ENCODE peak calls at places on chromosomes 4 and X, in eight cellular contexts. One of them, this sample, is unnamed.

GRCh38 chrX:54044877-54045328 is 630 bp upstream of the PHF8 start:
- DNase-seq in stromal cell of bone marrow: no peak
- DNase-seq in hippocampal formation: no peak
- DNase-seq in GM20000: no peak
- DNase-seq in fibroblast of mammary gland: no peak
- DNase-seq in NCI-H2029 treated with DMSO at 0.1 percent for 48 hours: no peak
- DNase-seq in central memory CD4-positive, alpha-beta T cell: no peak
- DNase-seq in neural progenitor cell: no peak
- DNase-seq in this sample: no peak

GRCh38 chr4:41307633-41308032 is 50.9 kb downstream of the UCHL1 start:
- DNase-seq in stromal cell of bone marrow: no peak
- DNase-seq in hippocampal formation: no peak
- DNase-seq in GM20000: no peak
- DNase-seq in fibroblast of mammary gland: no peak
- DNase-seq in NCI-H2029 treated with DMSO at 0.1 percent for 48 hours: no peak
- DNase-seq in central memory CD4-positive, alpha-beta T cell: no peak
- DNase-seq in neural progenitor cell: no peak
- DNase-seq in this sample: no peak

GRCh38 chrX:47797084-47797483 is 39.6 kb upstream of the ZNF81 start:
- DNase-seq in stromal cell of bone marrow: no peak
- DNase-seq in hippocampal formation: no peak
- DNase-seq in GM20000: no peak
- DNase-seq in fibroblast of mammary gland: no peak
- DNase-seq in NCI-H2029 treated with DMSO at 0.1 percent for 48 hours: no peak
- DNase-seq in central memory CD4-positive, alpha-beta T cell: no peak
- DNase-seq in neural progenitor cell: no peak
- DNase-seq in this sample: no peak

GRCh38 chrX:24796204-24796603 is 102.5 kb downstream of the POLA1 start:
- DNase-seq in stromal cell of bone marrow: no peak
- DNase-seq in hippocampal formation: no peak
- DNase-seq in GM20000: no peak
- DNase-seq in fibroblast of mammary gland: no peak
- DNase-seq in NCI-H2029 treated with DMSO at 0.1 percent for 48 hours: no peak
- DNase-seq in central memory CD4-positive, alpha-beta T cell: no peak
- DNase-seq in neural progenitor cell: no peak
- DNase-seq in this sample: no peak

GRCh38 chr4:80150387-80151173 is 46.7 kb upstream of the PRDM8 start:
- DNase-seq in stromal cell of bone marrow: no peak
- DNase-seq in hippocampal formation: no peak
- DNase-seq in GM20000: no peak
- DNase-seq in fibroblast of mammary gland: no peak
- DNase-seq in NCI-H2029 treated with DMSO at 0.1 percent for 48 hours: no peak
- DNase-seq in central memory CD4-positive, alpha-beta T cell: no peak
- DNase-seq in neural progenitor cell: no peak
- DNase-seq in this sample: no peak

GRCh38 chr4:146336413-146336807 is 122.1 kb downstream of the REELD1 start:
- DNase-seq in stromal cell of bone marrow: no peak
- DNase-seq in hippocampal formation: no peak
- DNase-seq in GM20000: no peak
- DNase-seq in fibroblast of mammary gland: peak
- DNase-seq in NCI-H2029 treated with DMSO at 0.1 percent for 48 hours: no peak
- DNase-seq in central memory CD4-positive, alpha-beta T cell: no peak
- DNase-seq in neural progenitor cell: no peak
- DNase-seq in this sample: no peak

GRCh38 chr4:61553562-61554125 is 353.5 kb downstream of the ADGRL3 start:
- DNase-seq in stromal cell of bone marrow: no peak
- DNase-seq in hippocampal formation: no peak
- DNase-seq in GM20000: no peak
- DNase-seq in fibroblast of mammary gland: no peak
- DNase-seq in NCI-H2029 treated with DMSO at 0.1 percent for 48 hours: no peak
- DNase-seq in central memory CD4-positive, alpha-beta T cell: no peak
- DNase-seq in neural progenitor cell: no peak
- DNase-seq in this sample: no peak

GRCh38 chrX:72461766-72462165 is 110.9 kb downstream of the HDAC8 start:
- DNase-seq in stromal cell of bone marrow: peak
- DNase-seq in hippocampal formation: no peak
- DNase-seq in GM20000: no peak
- DNase-seq in fibroblast of mammary gland: peak
- DNase-seq in NCI-H2029 treated with DMSO at 0.1 percent for 48 hours: no peak
- DNase-seq in central memory CD4-positive, alpha-beta T cell: no peak
- DNase-seq in neural progenitor cell: no peak
- DNase-seq in this sample: no peak

GRCh38 chr4:169270156-169270809 is 473 bp downstream of the SH3RF1 start:
- DNase-seq in stromal cell of bone marrow: no peak
- DNase-seq in hippocampal formation: peak
- DNase-seq in GM20000: peak
- DNase-seq in fibroblast of mammary gland: no peak
- DNase-seq in NCI-H2029 treated with DMSO at 0.1 percent for 48 hours: no peak
- DNase-seq in central memory CD4-positive, alpha-beta T cell: no peak
- DNase-seq in neural progenitor cell: peak
- DNase-seq in this sample: peak

GRCh38 chr4:1459081-1459480 is 52.8 kb upstream of the NKX1-1 start:
- DNase-seq in stromal cell of bone marrow: no peak
- DNase-seq in hippocampal formation: no peak
- DNase-seq in GM20000: no peak
- DNase-seq in fibroblast of mammary gland: no peak
- DNase-seq in NCI-H2029 treated with DMSO at 0.1 percent for 48 hours: no peak
- DNase-seq in central memory CD4-positive, alpha-beta T cell: no peak
- DNase-seq in neural progenitor cell: no peak
- DNase-seq in this sample: peak

GRCh38 chr4:102519925-102520324 is 18.8 kb downstream of the NFKB1 start:
- DNase-seq in stromal cell of bone marrow: no peak
- DNase-seq in hippocampal formation: no peak
- DNase-seq in GM20000: no peak
- DNase-seq in fibroblast of mammary gland: no peak
- DNase-seq in NCI-H2029 treated with DMSO at 0.1 percent for 48 hours: no peak
- DNase-seq in central memory CD4-positive, alpha-beta T cell: no peak
- DNase-seq in neural progenitor cell: no peak
- DNase-seq in this sample: no peak

GRCh38 chr4:3710451-3711182 is 55.6 kb upstream of the ADRA2C start:
- DNase-seq in stromal cell of bone marrow: no peak
- DNase-seq in hippocampal formation: no peak
- DNase-seq in GM20000: no peak
- DNase-seq in fibroblast of mammary gland: no peak
- DNase-seq in NCI-H2029 treated with DMSO at 0.1 percent for 48 hours: no peak
- DNase-seq in central memory CD4-positive, alpha-beta T cell: no peak
- DNase-seq in neural progenitor cell: peak
- DNase-seq in this sample: no peak

GRCh38 chr4:126757219-126757618 is 875.5 kb upstream of the INTU start:
- DNase-seq in stromal cell of bone marrow: no peak
- DNase-seq in hippocampal formation: no peak
- DNase-seq in GM20000: no peak
- DNase-seq in fibroblast of mammary gland: peak
- DNase-seq in NCI-H2029 treated with DMSO at 0.1 percent for 48 hours: no peak
- DNase-seq in central memory CD4-positive, alpha-beta T cell: no peak
- DNase-seq in neural progenitor cell: no peak
- DNase-seq in this sample: no peak

GRCh38 chr4:111391864-111392263 is 753.4 kb upstream of the FAM241A start:
- DNase-seq in stromal cell of bone marrow: no peak
- DNase-seq in hippocampal formation: no peak
- DNase-seq in GM20000: no peak
- DNase-seq in fibroblast of mammary gland: no peak
- DNase-seq in NCI-H2029 treated with DMSO at 0.1 percent for 48 hours: no peak
- DNase-seq in central memory CD4-positive, alpha-beta T cell: no peak
- DNase-seq in neural progenitor cell: no peak
- DNase-seq in this sample: no peak

GRCh38 chr4:8568068-8568668 is 12.0 kb upstream of the GPR78 start:
- DNase-seq in stromal cell of bone marrow: no peak
- DNase-seq in hippocampal formation: no peak
- DNase-seq in GM20000: no peak
- DNase-seq in fibroblast of mammary gland: no peak
- DNase-seq in NCI-H2029 treated with DMSO at 0.1 percent for 48 hours: no peak
- DNase-seq in central memory CD4-positive, alpha-beta T cell: no peak
- DNase-seq in neural progenitor cell: no peak
- DNase-seq in this sample: peak

GRCh38 chr4:55008166-55009056 is 117.0 kb downstream of the KDR start:
- DNase-seq in stromal cell of bone marrow: no peak
- DNase-seq in hippocampal formation: no peak
- DNase-seq in GM20000: peak
- DNase-seq in fibroblast of mammary gland: peak
- DNase-seq in NCI-H2029 treated with DMSO at 0.1 percent for 48 hours: no peak
- DNase-seq in central memory CD4-positive, alpha-beta T cell: no peak
- DNase-seq in neural progenitor cell: peak
- DNase-seq in this sample: peak

GRCh38 chr4:113701156-113701555 is 60.4 kb downstream of the CAMK2D start:
- DNase-seq in stromal cell of bone marrow: no peak
- DNase-seq in hippocampal formation: no peak
- DNase-seq in GM20000: no peak
- DNase-seq in fibroblast of mammary gland: no peak
- DNase-seq in NCI-H2029 treated with DMSO at 0.1 percent for 48 hours: no peak
- DNase-seq in central memory CD4-positive, alpha-beta T cell: no peak
- DNase-seq in neural progenitor cell: no peak
- DNase-seq in this sample: no peak

GRCh38 chr4:151730003-151730559 is 30.7 kb downstream of the GATB start:
- DNase-seq in stromal cell of bone marrow: peak
- DNase-seq in hippocampal formation: no peak
- DNase-seq in GM20000: no peak
- DNase-seq in fibroblast of mammary gland: peak
- DNase-seq in NCI-H2029 treated with DMSO at 0.1 percent for 48 hours: no peak
- DNase-seq in central memory CD4-positive, alpha-beta T cell: no peak
- DNase-seq in neural progenitor cell: no peak
- DNase-seq in this sample: no peak

GRCh38 chr4:162943263-162943662 is 223.4 kb downstream of the NAF1 start:
- DNase-seq in stromal cell of bone marrow: no peak
- DNase-seq in hippocampal formation: no peak
- DNase-seq in GM20000: no peak
- DNase-seq in fibroblast of mammary gland: no peak
- DNase-seq in NCI-H2029 treated with DMSO at 0.1 percent for 48 hours: no peak
- DNase-seq in central memory CD4-positive, alpha-beta T cell: no peak
- DNase-seq in neural progenitor cell: no peak
- DNase-seq in this sample: peak

GRCh38 chr4:30191902-30192301 is 528.3 kb upstream of the PCDH7 start:
- DNase-seq in stromal cell of bone marrow: no peak
- DNase-seq in hippocampal formation: no peak
- DNase-seq in GM20000: no peak
- DNase-seq in fibroblast of mammary gland: no peak
- DNase-seq in NCI-H2029 treated with DMSO at 0.1 percent for 48 hours: no peak
- DNase-seq in central memory CD4-positive, alpha-beta T cell: no peak
- DNase-seq in neural progenitor cell: no peak
- DNase-seq in this sample: no peak

GRCh38 chr4:156941940-156942548 is 29.6 kb downstream of the PDGFC start:
- DNase-seq in stromal cell of bone marrow: peak
- DNase-seq in hippocampal formation: no peak
- DNase-seq in GM20000: no peak
- DNase-seq in fibroblast of mammary gland: peak
- DNase-seq in NCI-H2029 treated with DMSO at 0.1 percent for 48 hours: peak
- DNase-seq in central memory CD4-positive, alpha-beta T cell: no peak
- DNase-seq in neural progenitor cell: peak
- DNase-seq in this sample: peak

GRCh38 chr4:73653695-73654106 is 33.5 kb upstream of the RASSF6 start:
- DNase-seq in stromal cell of bone marrow: no peak
- DNase-seq in hippocampal formation: no peak
- DNase-seq in GM20000: peak
- DNase-seq in fibroblast of mammary gland: peak
- DNase-seq in NCI-H2029 treated with DMSO at 0.1 percent for 48 hours: peak
- DNase-seq in central memory CD4-positive, alpha-beta T cell: no peak
- DNase-seq in neural progenitor cell: peak
- DNase-seq in this sample: peak

GRCh38 chr4:98851806-98852205 is 77.1 kb downstream of the EIF4E start:
- DNase-seq in stromal cell of bone marrow: no peak
- DNase-seq in hippocampal formation: no peak
- DNase-seq in GM20000: no peak
- DNase-seq in fibroblast of mammary gland: no peak
- DNase-seq in NCI-H2029 treated with DMSO at 0.1 percent for 48 hours: no peak
- DNase-seq in central memory CD4-positive, alpha-beta T cell: no peak
- DNase-seq in neural progenitor cell: no peak
- DNase-seq in this sample: peak

This sample was measured in H7.